ENCODE peak calls at places on chromosomes 6 and 20, in eight cellular contexts. Q is endothelial cell, D is upper lobe of right lung, F is IMR-90, G is epithelial cell of esophagus, W is lung, R is mesothelial cell of epicardium, I is cardiac fibroblast. T is an unnamed sample.

GRCh38 chr20:32605167-32605656 is 20.1 kb upstream of the NOL4L start:
- DNase-seq in R (no peak), G (peak; percentile 23), Q (no peak), F (peak; percentile 65), I (peak; percentile 12), W (no peak), D (no peak), T (no peak)

GRCh38 chr6:75609639-75610590 is 8.2 kb downstream of the SENP6 start:
- DNase-seq in I (peak; percentile 35), D (no peak), G (peak; percentile 22), Q (no peak), F (peak; percentile 77), R (no peak), W (no peak), T (no peak)

GRCh38 chr6:119426619-119427018 is 77.1 kb upstream of the MAN1A1 start:
- DNase-seq in Q (no peak), R (no peak), G (no peak), D (no peak), I (no peak), F (no peak), W (no peak), T (no peak)

GRCh38 chr6:121615493-121615892 is 180.0 kb downstream of the GJA1 start:
- DNase-seq in G (peak; percentile 21), Q (no peak), F (no peak), I (no peak), W (no peak), R (no peak), D (no peak), T (no peak)

GRCh38 chr6:42046491-42047219 is 3.7 kb upstream of the TAF8 start:
- DNase-seq in G (peak; percentile 27), W (no peak), F (peak; percentile 65), Q (no peak), D (peak; percentile 55), R (no peak), I (peak; percentile 73), T (no peak)

GRCh38 chr6:75602164-75602896 is 650 bp downstream of the SENP6 start:
- DNase-seq in I (peak; percentile 60), W (peak; percentile 46), G (peak; percentile 65), D (no peak), F (peak; percentile 42), R (peak; percentile 46), Q (peak; percentile 45), T (no peak)

GRCh38 chr6:34534656-34535055 is 21.5 kb downstream of the SPDEF start:
- DNase-seq in G (no peak), R (no peak), I (no peak), D (no peak), Q (no peak), F (no peak), W (no peak), T (no peak)

GRCh38 chr6:6856538-6857523 is 250.9 kb upstream of the RREB1 start:
- DNase-seq in R (no peak), G (peak; percentile 96), I (peak; percentile 55), D (peak; percentile 84), Q (no peak), W (peak; percentile 88), F (peak; percentile 37), T (peak; percentile 46)

GRCh38 chr6:5471044-5471443 is 209.7 kb downstream of the FARS2 start:
- DNase-seq in W (peak; percentile 56), D (peak; percentile 71), Q (peak; percentile 70), G (peak; percentile 59), R (no peak), F (peak; percentile 58), I (peak; percentile 74), T (no peak)

GRCh38 chr6:25370175-25371036 is 91.2 kb downstream of the CARMIL1 start:
- DNase-seq in G (no peak), W (no peak), F (no peak), I (no peak), Q (no peak), D (no peak), R (no peak), T (no peak)

GRCh38 chr20:37535443-37536132 is 7.9 kb upstream of the BLCAP start:
- DNase-seq in W (no peak), R (no peak), F (no peak), G (no peak), I (no peak), Q (no peak), D (no peak), T (no peak)

GRCh38 chr20:22402550-22402949 is 181.8 kb downstream of the FOXA2 start:
- DNase-seq in G (no peak), D (no peak), Q (no peak), W (no peak), I (no peak), R (no peak), F (no peak), T (no peak)

GRCh38 chr20:51221791-51222408 is 199.0 kb upstream of the KCNG1 start:
- DNase-seq in Q (no peak), G (peak; percentile 90), I (peak; percentile 55), W (peak; percentile 49), D (no peak), F (peak; percentile 68), R (no peak), T (no peak)

GRCh38 chr6:152161501-152161900 is 354.0 kb downstream of the ESR1 start:
- DNase-seq in W (no peak), G (peak; percentile 40), R (no peak), Q (no peak), D (no peak), I (peak; percentile 27), F (peak; percentile 78), T (no peak)

GRCh38 chr6:69162811-69163210 is 527.7 kb downstream of the ADGRB3 start:
- DNase-seq in F (no peak), I (no peak), W (no peak), D (no peak), R (no peak), G (no peak), Q (no peak), T (no peak)

DNA sequence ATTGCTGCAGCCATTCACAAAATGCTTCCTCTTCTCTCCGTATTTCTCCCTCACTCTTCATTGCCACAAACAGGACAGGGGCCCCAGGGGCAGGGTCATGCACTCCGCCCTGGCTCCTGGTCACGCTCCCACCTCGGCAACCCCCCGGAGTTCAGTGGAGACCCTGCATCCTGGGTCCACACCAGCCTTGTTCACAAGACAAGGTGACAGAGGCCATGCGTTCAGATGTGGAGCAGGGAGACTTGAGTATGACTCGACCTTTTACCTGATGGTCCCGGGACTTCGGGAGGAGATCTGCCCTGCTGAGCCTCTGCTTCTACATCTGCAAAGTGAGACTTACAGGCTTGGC is 49.4 kb downstream of the ANKRD60 start:
- DNase-seq in F (no peak), W (no peak), I (no peak), Q (no peak), R (no peak), D (no peak), G (no peak), T (no peak)
- TF ChIP-seq CTCF in F (no peak), W (no peak), I (no peak), Q (no peak), R (no peak), D (no peak), G (no peak), T (no peak)

GRCh38 chr6:149823013-149823412 is 41.1 kb downstream of the LRP11 start:
- DNase-seq in Q (no peak), W (no peak), F (no peak), I (no peak), D (no peak), R (no peak), G (no peak), T (no peak)

GRCh38 chr6:149821492-149821891 is 42.7 kb downstream of the LRP11 start:
- DNase-seq in I (no peak), G (no peak), W (no peak), Q (no peak), D (no peak), R (no peak), F (no peak), T (no peak)

GRCh38 chr6:149815788-149816187 is 48.4 kb downstream of the LRP11 start:
- DNase-seq in F (no peak), D (no peak), W (no peak), G (no peak), R (no peak), I (no peak), Q (no peak), T (no peak)

DNA sequence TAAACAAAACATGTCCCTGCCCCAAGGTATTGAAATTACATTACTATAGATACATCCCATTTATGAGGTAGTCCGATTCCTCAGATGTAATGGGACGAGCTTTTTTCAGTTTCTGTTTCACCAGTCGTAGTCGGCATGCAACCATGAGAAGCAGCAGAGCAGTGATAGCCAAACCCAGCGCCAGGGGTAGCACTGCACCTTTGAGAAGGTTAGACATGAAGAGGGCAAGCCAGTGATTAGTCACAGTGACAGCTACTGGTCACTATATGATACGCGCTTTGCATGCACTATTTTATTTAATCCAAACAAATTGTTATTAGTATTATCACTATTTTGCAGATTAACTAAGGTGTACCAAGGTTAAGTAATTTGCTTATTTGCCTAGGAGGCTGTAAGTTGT is 43.7 kb downstream of the LRP11 start:
- DNase-seq in F (no peak), Q (no peak), G (no peak), R (no peak), W (no peak), I (no peak), D (no peak), T (no peak)
- TF ChIP-seq CTCF in F (no peak), Q (no peak), G (no peak), R (no peak), W (no peak), I (no peak), D (no peak), T (no peak)

GRCh38 chr6:14231071-14231483 is 113.5 kb downstream of the CD83 start:
- DNase-seq in F (no peak), R (no peak), Q (no peak), I (no peak), G (no peak), D (peak; percentile 76), W (peak; percentile 67), T (no peak)

GRCh38 chr6:14231546-14232280 is 114.1 kb downstream of the CD83 start:
- DNase-seq in W (no peak), I (no peak), F (peak; percentile 46), Q (no peak), R (no peak), D (no peak), G (no peak), T (no peak)

GRCh38 chr6:14235653-14236356 is 118.2 kb downstream of the CD83 start:
- DNase-seq in I (no peak), D (no peak), W (no peak), R (no peak), G (no peak), F (no peak), Q (no peak), T (no peak)

GRCh38 chr6:14228571-14228970 is 111.0 kb downstream of the CD83 start:
- DNase-seq in W (no peak), Q (no peak), D (no peak), F (peak; percentile 62), I (peak; percentile 16), R (no peak), G (no peak), T (no peak)

DNA sequence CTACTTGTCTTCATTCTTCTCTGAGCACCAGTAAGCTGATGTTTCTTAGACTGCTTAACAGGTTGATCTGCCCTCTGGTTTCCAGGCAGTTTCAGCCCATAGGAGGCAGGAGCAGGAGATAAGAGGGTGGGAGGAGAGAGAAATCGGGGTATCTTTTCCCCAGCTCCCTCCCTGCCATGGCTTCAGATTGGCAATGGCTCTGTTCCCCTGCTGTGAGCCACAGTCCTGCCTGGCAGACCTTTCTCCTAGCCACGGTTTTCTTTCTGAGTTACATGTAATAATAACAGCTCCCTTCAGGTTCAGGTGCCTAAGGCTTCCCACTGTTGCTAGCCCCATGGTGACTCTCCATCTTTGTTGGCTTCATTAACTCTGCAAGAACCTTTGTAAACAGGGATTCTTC is 115.3 kb downstream of the CD83 start:
- DNase-seq in Q (no peak), R (no peak), W (no peak), D (no peak), I (no peak), F (no peak), G (no peak), T (no peak)
- TF ChIP-seq CTCF in Q (no peak), R (no peak), W (no peak), D (no peak), I (no peak), F (no peak), G (no peak), T (no peak)

GRCh38 chr6:36852481-36853147 is 13.4 kb upstream of the CPNE5 start:
- DNase-seq in Q (no peak), G (peak; percentile 72), F (peak; percentile 79), W (no peak), R (no peak), D (no peak), I (peak; percentile 77), T (no peak)
- TF ChIP-seq CTCF in Q (no peak), G (no peak), F (peak; percentile 4), W (no peak), R (no peak), D (no peak), I (peak; percentile 16), T (no peak)